ENCODE peak calls at places on chromosomes 12 and 14, in four cellular contexts. Z, O, V and N are unnamed samples.

GRCh38 chr12:127083028-127083949 is 1183.7 kb upstream of the TMEM132C start:
- DNase-seq in O (no peak), Z (peak; percentile 73), V (peak; percentile 73), N (no peak)

GRCh38 chr14:99524091-99524661 is 43.0 kb downstream of the CCNK start:
- DNase-seq in V (no peak), O (no peak), Z (no peak), N (no peak)

GRCh38 chr12:31965090-31965489 is 5.9 kb downstream of the RESF1 start:
- DNase-seq in Z (no peak), O (no peak), V (no peak), N (no peak)

GRCh38 chr12:93292731-93293566 is 84.8 kb upstream of the NUDT4 start:
- DNase-seq in O (no peak), V (no peak), Z (no peak), N (no peak)

GRCh38 chr12:15088115-15088514 is 115.3 kb downstream of the PDE6H start:
- DNase-seq in O (no peak), Z (no peak), V (no peak), N (no peak)

GRCh38 chr14:100850841-100851585 is 25.1 kb downstream of the MEG3 start:
- DNase-seq in O (peak; percentile 45), Z (no peak), V (peak; percentile 38), N (no peak)

GRCh38 chr14:60485057-60485599 is 735 bp downstream of the C14orf39 start:
- DNase-seq in Z (no peak), O (no peak), V (no peak), N (no peak)

GRCh38 chr12:53738834-53739284 is 11.6 kb upstream of the CALCOCO1 start:
- DNase-seq in Z (no peak), V (no peak), O (no peak), N (no peak)

GRCh38 chr12:114691810-114692557 is 8.0 kb upstream of the TBX3 start:
- DNase-seq in V (no peak), Z (no peak), O (no peak), N (no peak)

GRCh38 chr12:63325757-63326156 is 174.8 kb upstream of the AVPR1A start:
- DNase-seq in Z (no peak), V (no peak), O (no peak), N (no peak)

GRCh38 chr12:116459501-116459900 is 99.7 kb upstream of the MAP1LC3B2 start:
- DNase-seq in Z (no peak), O (no peak), V (no peak), N (no peak)

GRCh38 chr12:53004582-53004981 is 1.7 kb upstream of the EIF4B start:
- DNase-seq in V (peak; percentile 43), Z (no peak), O (no peak), N (no peak)

GRCh38 chr12:63826002-63826585 is 18.4 kb upstream of the SRGAP1 start:
- DNase-seq in Z (no peak), O (no peak), V (peak; percentile 86), N (peak; percentile 29)

GRCh38 chr12:45051490-45052105 is 699 bp upstream of the DBX2 start:
- DNase-seq in V (peak; percentile 33), O (no peak), Z (no peak), N (no peak)

GRCh38 chr12:121789233-121789781 is 4.2 kb downstream of the RHOF start:
- DNase-seq in O (no peak), V (no peak), Z (no peak), N (no peak)

GRCh38 chr14:63717704-63718103 is 10.2 kb downstream of the SGPP1 start:
- DNase-seq in Z (no peak), V (peak; percentile 36), O (no peak), N (no peak)

GRCh38 chr14:31986405-31986804 is 90.7 kb upstream of the ARHGAP5 start:
- DNase-seq in V (no peak), Z (no peak), O (no peak), N (no peak)

GRCh38 chr12:132243596-132244289 is 85.6 kb downstream of the GALNT9 start:
- DNase-seq in V (no peak), Z (no peak), O (no peak), N (no peak)

DNA sequence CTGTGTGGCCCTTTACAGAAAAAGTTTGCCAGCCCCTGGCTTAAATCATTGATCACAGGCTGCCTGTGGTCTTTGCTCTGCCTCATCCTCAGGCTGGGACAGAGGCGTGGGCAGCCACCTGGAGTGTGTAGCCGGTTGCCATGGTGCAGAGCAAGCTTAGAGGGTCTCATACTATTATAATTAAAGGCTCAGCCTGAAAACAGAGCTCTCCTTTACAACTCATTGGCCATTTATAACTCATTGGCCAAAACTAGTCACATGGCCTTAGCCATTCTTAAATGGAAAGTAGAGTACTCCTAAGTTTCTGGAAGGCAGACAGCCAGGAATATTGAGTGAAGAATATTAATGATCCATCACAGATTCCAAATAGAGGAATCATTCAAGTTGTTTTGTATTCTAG is 3.0 kb downstream of the HSP90B1 start:
- DNase-seq in Z (no peak), V (no peak), O (no peak), N (peak; percentile 37)
- H3K36me3 ChIP-seq in Z (peaks cover 4% of the 10 kb centered on the region), V (peaks cover 64% of the 10 kb centered on the region), O (no peaks in the 10 kb centered on the region), N (peaks cover 69% of the 10 kb centered on the region)

GRCh38 chr12:50013361-50014147 is 11.7 kb downstream of the RACGAP1 start:
- DNase-seq in O (no peak), Z (no peak), V (no peak), N (no peak)

GRCh38 chr12:50017653-50018052 is 7.6 kb downstream of the RACGAP1 start:
- DNase-seq in O (no peak), V (peak; percentile 80), Z (no peak), N (no peak)

GRCh38 chr12:50017047-50017446 is 8.2 kb downstream of the RACGAP1 start:
- DNase-seq in O (peak; percentile 70), V (peak; percentile 97), Z (no peak), N (no peak)

GRCh38 chr12:50018968-50019367 is 6.3 kb downstream of the RACGAP1 start:
- DNase-seq in V (no peak), Z (no peak), O (no peak), N (no peak)

GRCh38 chr12:50014342-50014741 is 11.0 kb downstream of the RACGAP1 start:
- DNase-seq in O (no peak), V (no peak), Z (no peak), N (no peak)
- H3K36me3 ChIP-seq in O (no peaks in the 10 kb centered on the region), V (no peaks in the 10 kb centered on the region), Z (peaks cover 3% of the 10 kb centered on the region), N (peaks cover 78% of the 10 kb centered on the region)

GRCh38 chr14:51954657-51955056 is 34.7 kb upstream of the RTRAF start:
- DNase-seq in V (no peak), O (no peak), Z (no peak), N (no peak)

GRCh38 chr14:51959928-51960327 is 29.4 kb upstream of the RTRAF start:
- DNase-seq in Z (no peak), O (no peak), V (no peak), N (no peak)

GRCh38 chr14:51962678-51963077 is 26.7 kb upstream of the RTRAF start:
- DNase-seq in Z (no peak), V (peak; percentile 13), O (no peak), N (no peak)

GRCh38 chr14:51953996-51954395 is 35.4 kb upstream of the RTRAF start:
- DNase-seq in O (no peak), V (no peak), Z (no peak), N (no peak)

DNA sequence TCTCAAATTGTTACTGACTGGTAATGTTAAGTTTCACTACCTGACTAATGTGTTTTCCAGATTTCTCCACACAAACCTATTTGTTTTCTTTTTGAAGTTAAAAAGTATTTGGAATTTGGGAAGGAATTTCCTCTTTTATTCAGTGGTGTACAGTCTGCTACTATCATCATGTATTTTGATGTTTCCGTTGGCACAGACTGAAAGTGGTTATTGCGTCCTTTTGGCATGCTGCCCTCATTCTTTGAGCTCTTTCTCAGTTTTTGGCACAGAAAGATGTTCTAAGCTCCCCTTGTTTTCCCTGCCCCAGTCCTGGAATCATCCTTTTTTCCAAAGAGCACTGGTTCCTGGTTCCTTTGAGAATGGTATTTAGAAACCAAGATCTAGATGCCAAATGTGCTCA is 31.4 kb upstream of the RTRAF start:
- DNase-seq in Z (no peak), O (no peak), V (peak; percentile 88), N (no peak)
- H3K36me3 ChIP-seq in Z (no peaks in the 10 kb centered on the region), O (no peaks in the 10 kb centered on the region), V (no peaks in the 10 kb centered on the region), N (peaks cover 2% of the 10 kb centered on the region)

DNA sequence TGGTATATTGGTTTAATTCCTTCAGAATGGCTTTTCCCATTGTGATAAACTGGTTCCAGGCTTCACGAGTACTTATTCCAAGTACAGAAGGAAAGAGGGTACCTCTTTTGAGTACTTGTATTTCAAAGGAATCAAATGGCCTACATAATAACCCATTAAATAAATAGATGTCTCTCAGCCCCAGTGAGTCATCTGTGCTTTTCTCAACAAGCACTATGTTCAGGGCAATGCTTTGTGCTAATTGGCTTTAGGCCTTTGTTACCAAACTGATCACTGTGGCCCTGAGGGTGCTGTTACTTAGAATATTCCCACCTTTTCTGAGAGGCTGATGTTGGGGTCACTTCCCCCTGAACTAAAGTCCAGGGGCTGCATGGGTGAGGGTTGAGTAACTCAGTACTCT is 107.1 kb downstream of the LRRK2 start:
- DNase-seq in V (no peak), O (no peak), Z (no peak), N (no peak)
- H3K36me3 ChIP-seq in V (no peaks in the 10 kb centered on the region), O (no peaks in the 10 kb centered on the region), Z (no peaks in the 10 kb centered on the region), N (no peaks in the 10 kb centered on the region)

DNA sequence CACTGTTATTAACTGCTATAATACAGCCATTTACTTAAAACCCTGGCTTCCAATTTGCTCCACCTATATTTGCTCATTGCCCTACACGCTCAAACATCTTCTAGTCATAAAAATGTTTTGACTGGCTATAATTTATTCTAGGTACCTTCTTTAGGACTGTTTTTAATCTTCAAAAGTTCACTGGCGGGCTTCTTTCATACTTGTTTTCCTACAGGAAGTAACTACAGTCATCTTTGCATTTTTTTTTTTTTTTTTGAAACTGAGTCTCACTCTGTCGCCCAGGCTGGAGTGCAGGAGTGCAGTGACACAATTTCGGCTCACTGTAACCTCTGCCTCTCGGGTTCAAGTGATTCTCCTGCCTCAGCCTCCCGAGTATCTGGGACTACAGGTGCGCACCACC is 32.5 kb downstream of the MPHOSPH9 start:
- DNase-seq in V (no peak), Z (no peak), O (no peak), N (no peak)
- H3K36me3 ChIP-seq in V (peaks cover 53% of the 10 kb centered on the region), Z (no peaks in the 10 kb centered on the region), O (no peaks in the 10 kb centered on the region), N (peaks cover 94% of the 10 kb centered on the region)

GRCh38 chr14:91214306-91214705 is 30.2 kb downstream of the GPR68 start:
- DNase-seq in O (no peak), V (no peak), Z (no peak), N (no peak)
- H3K36me3 ChIP-seq in O (no peaks in the 10 kb centered on the region), V (peaks cover 9% of the 10 kb centered on the region), Z (peaks cover 1% of the 10 kb centered on the region), N (peaks cover 39% of the 10 kb centered on the region)

DNA sequence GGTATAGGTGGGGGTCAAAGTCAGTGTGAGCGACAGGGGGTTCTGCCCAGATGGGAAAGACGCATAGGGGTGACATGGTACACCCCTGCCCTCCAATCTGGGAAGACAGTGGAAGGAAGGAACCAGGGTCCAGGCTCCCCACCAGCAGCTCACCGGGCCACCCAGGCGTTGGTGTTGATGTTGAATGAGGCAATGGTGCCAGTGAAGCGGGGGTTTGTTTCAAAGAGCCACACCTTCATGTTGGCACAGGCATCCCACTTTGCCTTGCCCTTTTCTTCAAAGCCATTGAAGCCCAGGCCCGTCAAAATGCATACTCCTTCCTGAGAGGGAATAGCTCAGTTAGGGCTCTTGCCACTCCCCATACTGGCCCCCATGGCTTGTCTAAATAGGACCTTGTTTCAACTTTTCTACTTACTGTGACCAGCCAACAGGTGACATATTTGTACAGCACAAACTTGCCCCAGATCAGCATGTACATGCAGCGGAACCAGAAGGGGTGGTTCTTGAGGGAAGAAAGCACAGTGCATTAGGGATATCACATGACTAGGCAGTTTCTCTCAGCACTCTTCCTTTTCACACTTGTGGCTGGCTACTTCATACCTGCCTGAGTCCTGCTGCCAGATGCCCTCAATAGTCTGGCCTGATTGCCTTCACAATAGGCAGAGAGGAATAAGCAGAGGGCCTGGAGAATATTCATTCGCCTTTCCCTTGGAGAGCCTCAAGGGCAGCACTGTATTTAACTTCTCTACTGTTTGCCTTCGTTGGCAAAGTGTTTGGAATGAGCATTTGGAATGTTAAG is 7.7 kb downstream of the EMG1 start:
- DNase-seq in O (no peak), Z (no peak), V (no peak), N (no peak)
- H3K36me3 ChIP-seq in O (no peaks in the 10 kb centered on the region), Z (peaks cover 4% of the 10 kb centered on the region), V (peaks cover 35% of the 10 kb centered on the region), N (peaks cover 61% of the 10 kb centered on the region)